ENCODE peak calls at places on chromosome 19, in nine cellular contexts. J, M, L, P, S, W, A, V and N are unnamed samples. For H3K4me1, the result is how much of the 10 kb centered on the place peaks cover.

GRCh38 chr19:2014731-2015610 is 543 bp downstream of the BTBD2 start:
- DNase-seq in M (peak), P (no peak), J (peak), W (no peak), L (peak), S (peak), A (peak), V (no peak), N (peak)

GRCh38 chr19:1698636-1699035 is 46.2 kb upstream of the TCF3 start:
- DNase-seq in P (no peak), J (no peak), A (no peak), W (no peak), M (no peak), L (no peak), S (no peak), V (no peak), N (no peak)

GRCh38 chr19:13920940-13921744 is 15.1 kb downstream of the CC2D1A start:
- DNase-seq in A (no peak), W (no peak), L (no peak), S (no peak), M (peak), V (peak), J (no peak), P (no peak), N (no peak)

GRCh38 chr19:41095703-41096102 is 7.5 kb downstream of the CYP2A13 start:
- DNase-seq in A (no peak), S (no peak), J (no peak), W (no peak), M (no peak), L (no peak), V (no peak), P (no peak), N (no peak)

GRCh38 chr19:18507021-18507726 is 14.7 kb downstream of the ELL start:
- DNase-seq in V (no peak), M (peak), S (no peak), P (no peak), J (no peak), W (no peak), A (no peak), L (no peak), N (peak)

GRCh38 chr19:33406521-33407139 is 33.1 kb downstream of the CEBPG start:
- DNase-seq in P (peak), A (peak), W (peak), J (peak), M (peak), V (peak), S (peak), L (peak), N (peak)

GRCh38 chr19:44796701-44797115 is 12.2 kb upstream of the BCAM start:
- DNase-seq in A (no peak), M (no peak), V (peak), P (no peak), W (no peak), J (no peak), L (no peak), S (peak), N (peak)

GRCh38 chr19:40623403-40624239 is 22.5 kb downstream of the LTBP4 start:
- DNase-seq in L (no peak), M (peak), J (peak), A (peak), W (peak), V (peak), S (peak), P (no peak), N (peak)

GRCh38 chr19:804419-805160 is 7.3 kb downstream of the PTBP1 start:
- DNase-seq in V (no peak), M (no peak), A (no peak), W (no peak), L (no peak), J (no peak), P (no peak), S (no peak), N (no peak)

GRCh38 chr19:38395381-38396127 is 7.1 kb downstream of the SPRED3 start:
- DNase-seq in A (peak), S (no peak), W (no peak), P (no peak), J (no peak), V (no peak), L (no peak), M (no peak), N (no peak)

GRCh38 chr19:53037101-53038097 is 7.1 kb upstream of the ERVV-2 start:
- DNase-seq in S (peak), L (no peak), P (no peak), M (peak), J (peak), A (peak), W (no peak), V (peak), N (peak)

GRCh38 chr19:5625641-5626040 is 2.8 kb downstream of the SAFB start:
- DNase-seq in J (no peak), A (no peak), S (no peak), L (no peak), M (no peak), V (no peak), P (no peak), W (peak), N (no peak)
- H3K4me1 ChIP-seq in J (under half), A (half or more), S (under half), L (under half), M (under half), V (half or more), P (half or more), W (under half), N (under half)

GRCh38 chr19:6274756-6275155 is 5.0 kb downstream of the MLLT1 start:
- DNase-seq in L (peak), S (no peak), W (peak), P (no peak), J (no peak), M (peak), A (no peak), V (no peak), N (peak)

GRCh38 chr19:6272411-6272791 is 7.4 kb downstream of the MLLT1 start:
- DNase-seq in V (no peak), P (no peak), S (peak), M (peak), J (no peak), A (no peak), W (no peak), L (no peak), N (peak)

GRCh38 chr19:6275170-6275744 is 4.5 kb downstream of the MLLT1 start:
- DNase-seq in S (no peak), L (no peak), P (no peak), J (no peak), M (no peak), V (no peak), W (no peak), A (no peak), N (no peak)

GRCh38 chr19:6272913-6273600 is 6.7 kb downstream of the MLLT1 start:
- DNase-seq in J (no peak), V (no peak), L (peak), M (no peak), S (no peak), A (no peak), W (no peak), P (no peak), N (no peak)

GRCh38 chr19:6273701-6274601 is 5.8 kb downstream of the MLLT1 start:
- DNase-seq in W (peak), M (peak), V (peak), L (peak), A (no peak), S (no peak), J (peak), P (peak), N (peak)
- H3K4me3 ChIP-seq in W (peak), M (peak), V (no peak), L (peak), A (no peak), S (no peak), J (peak), P (peak), N (no peak)

DNA sequence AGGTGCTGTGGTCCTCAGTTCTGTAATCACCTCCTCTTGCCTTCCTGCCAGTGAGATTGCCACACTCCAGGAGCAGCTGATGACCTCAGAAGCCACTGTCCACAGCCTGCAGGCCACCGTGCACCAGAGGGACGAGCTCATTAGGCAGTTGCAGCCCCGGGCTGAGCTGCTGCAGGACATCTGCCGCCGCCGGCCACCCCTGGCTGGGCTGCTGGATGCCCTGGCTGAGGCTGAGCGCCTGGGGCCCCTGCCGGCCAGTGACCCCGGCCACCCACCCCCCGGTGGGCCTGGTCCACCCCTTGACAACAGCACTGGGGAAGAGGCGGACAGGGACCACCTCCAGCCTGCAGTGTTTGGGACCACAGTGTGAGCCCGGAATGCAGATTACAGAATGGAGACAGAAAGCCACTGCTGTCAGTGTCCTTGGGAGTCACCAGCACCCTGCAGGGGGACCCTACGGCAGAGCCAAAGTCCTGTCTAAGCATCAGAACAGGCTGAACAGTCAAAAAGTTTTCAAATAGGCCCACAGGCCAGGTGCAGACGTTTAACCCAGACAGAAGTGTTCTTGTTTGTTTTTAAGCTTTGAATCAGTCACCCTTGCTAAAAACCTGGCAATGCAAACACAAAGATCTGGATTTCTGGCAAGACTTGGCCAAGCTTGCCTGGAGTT is 4.2 kb downstream of the VMAC start:
- DNase-seq in S (no peak), P (no peak), V (no peak), J (no peak), L (no peak), W (no peak), M (no peak), A (no peak), N (no peak)
- H3K27ac ChIP-seq in S (no peak), P (no peak), V (no peak), J (no peak), L (no peak), W (no peak), M (no peak), A (no peak), N (no peak)

DNA sequence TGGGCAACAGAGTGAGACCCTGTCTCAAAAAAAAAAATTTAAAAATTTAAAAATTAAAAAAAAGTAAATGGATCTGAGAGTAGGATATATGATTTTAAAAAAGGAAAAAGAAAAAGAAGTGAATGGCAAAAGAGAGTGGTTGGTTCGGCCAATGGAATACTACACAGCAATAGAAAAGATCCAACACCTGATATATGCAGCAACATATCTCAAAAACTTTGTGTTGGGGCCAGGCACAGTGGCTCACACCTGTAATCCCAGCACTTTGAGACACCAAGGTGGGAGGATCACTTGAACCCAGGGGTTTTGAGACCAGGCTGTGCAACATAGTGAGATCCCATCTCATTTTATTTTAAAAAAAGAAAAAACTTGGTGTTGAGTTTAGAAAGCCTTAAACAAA is 1.4 kb upstream of the LYPD3 start:
- DNase-seq in L (no peak), A (no peak), M (no peak), S (no peak), W (no peak), J (no peak), V (no peak), P (no peak), N (no peak)
- H3K4me1 ChIP-seq in L (under half), A (half or more), M (under half), S (under half), W (under half), J (under half), V (under half), P (under half), N (under half)

DNA sequence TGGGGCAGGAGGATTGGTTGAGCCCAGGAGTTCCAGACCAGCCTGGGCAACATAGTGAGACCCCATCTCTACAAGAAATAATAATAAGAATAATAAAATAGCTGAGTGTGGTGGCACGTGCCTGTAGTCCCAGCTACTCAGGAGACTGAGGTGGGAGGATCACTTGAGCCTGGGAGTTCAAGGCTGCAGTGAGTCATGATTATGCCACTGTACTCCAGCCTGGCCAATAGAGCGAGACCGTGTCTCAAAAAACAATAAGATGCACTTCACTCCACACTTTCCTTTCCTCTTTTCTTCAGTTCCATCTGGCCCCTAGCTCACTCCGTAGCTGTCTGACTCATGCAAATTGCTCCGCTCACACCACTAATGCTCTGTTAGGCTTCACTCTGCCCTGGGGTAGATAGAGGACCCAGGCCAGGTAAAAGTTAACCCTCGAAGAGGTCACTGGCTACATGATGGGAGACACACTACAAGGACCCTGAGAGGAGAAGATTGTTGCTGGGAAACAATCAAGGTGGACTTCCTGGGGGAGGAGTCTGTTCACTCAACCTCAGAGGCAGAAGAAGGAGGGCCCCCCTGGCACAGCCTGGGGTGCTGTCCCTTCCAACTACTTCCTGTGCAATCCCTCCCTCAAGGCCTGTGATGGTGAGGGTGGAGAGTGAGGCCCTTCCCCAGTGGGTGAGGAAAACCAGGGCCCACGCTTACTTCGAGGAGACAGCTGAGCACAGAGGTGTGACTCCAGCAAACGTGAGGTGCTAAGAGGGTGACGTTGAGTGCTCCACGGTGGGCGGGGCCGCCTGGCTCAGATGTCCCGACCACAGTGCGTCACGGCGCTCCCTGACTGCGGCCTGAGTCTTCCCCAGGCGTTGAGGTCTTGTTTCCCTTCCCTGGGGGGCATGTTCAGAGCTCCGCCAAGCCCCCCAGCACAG is 8.8 kb upstream of the TNFSF9 start:
- DNase-seq in A (peak), L (no peak), J (no peak), P (no peak), V (peak), M (no peak), W (no peak), S (no peak), N (no peak)
- H3K4me3 ChIP-seq in A (no peak), L (no peak), J (no peak), P (no peak), V (no peak), M (no peak), W (no peak), S (no peak), N (no peak)

GRCh38 chr19:10966809-10967208 is 6.0 kb downstream of the SMARCA4 start:
- DNase-seq in J (no peak), A (no peak), P (no peak), M (no peak), V (no peak), S (no peak), L (no peak), W (no peak), N (no peak)

GRCh38 chr19:10962863-10963262 is 2.0 kb downstream of the SMARCA4 start:
- DNase-seq in L (no peak), P (no peak), M (no peak), V (no peak), S (no peak), W (no peak), A (no peak), J (no peak), N (no peak)

GRCh38 chr19:10965398-10965797 is 4.6 kb downstream of the SMARCA4 start:
- DNase-seq in V (no peak), S (no peak), P (no peak), A (no peak), L (no peak), W (no peak), J (no peak), M (no peak), N (no peak)

GRCh38 chr19:10963865-10964264 is 3.0 kb downstream of the SMARCA4 start:
- DNase-seq in M (no peak), A (no peak), J (no peak), V (no peak), W (no peak), S (no peak), L (no peak), P (no peak), N (no peak)

DNA sequence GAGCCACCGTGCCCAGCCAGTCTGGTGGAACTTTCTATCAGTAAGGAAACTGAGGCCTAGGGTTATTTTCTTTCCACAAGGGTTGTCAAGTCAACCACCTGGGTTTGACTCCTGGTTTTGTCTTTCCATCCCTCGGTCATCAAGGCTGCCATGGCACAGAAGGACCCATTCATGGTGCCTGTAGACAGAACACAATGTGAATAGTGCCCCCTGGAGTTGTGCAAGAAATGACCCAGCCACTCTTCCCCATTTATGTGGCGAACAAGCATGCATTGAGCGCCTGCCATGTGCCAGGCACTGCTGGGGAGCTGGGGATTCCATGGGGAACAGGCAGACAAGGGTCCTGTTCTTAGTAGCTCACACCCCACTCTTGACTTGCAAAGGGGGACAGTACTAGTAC is 4.1 kb downstream of the SMARCA4 start:
- DNase-seq in S (no peak), J (no peak), V (no peak), W (no peak), L (no peak), M (no peak), A (no peak), P (no peak), N (peak)
- H3K27ac ChIP-seq in S (peak), J (no peak), V (no peak), W (no peak), L (no peak), M (no peak), A (no peak), P (no peak), N (no peak)

GRCh38 chr19:3163230-3163886 is 15.2 kb upstream of the S1PR4 start:
- DNase-seq in A (peak), M (peak), J (peak), V (peak), S (peak), P (no peak), W (no peak), L (peak), N (peak)

GRCh38 chr19:3163943-3164342 is 14.6 kb upstream of the S1PR4 start:
- DNase-seq in M (no peak), P (no peak), V (no peak), J (no peak), W (no peak), S (no peak), L (no peak), A (no peak), N (no peak)

GRCh38 chr19:3161453-3161852 is 17.1 kb upstream of the S1PR4 start:
- DNase-seq in S (no peak), J (no peak), P (no peak), M (no peak), A (no peak), W (no peak), L (no peak), V (no peak), N (no peak)

GRCh38 chr19:3160219-3160618 is 18.4 kb upstream of the S1PR4 start:
- DNase-seq in M (no peak), P (no peak), W (no peak), L (no peak), V (no peak), J (no peak), A (no peak), S (no peak), N (no peak)

DNA sequence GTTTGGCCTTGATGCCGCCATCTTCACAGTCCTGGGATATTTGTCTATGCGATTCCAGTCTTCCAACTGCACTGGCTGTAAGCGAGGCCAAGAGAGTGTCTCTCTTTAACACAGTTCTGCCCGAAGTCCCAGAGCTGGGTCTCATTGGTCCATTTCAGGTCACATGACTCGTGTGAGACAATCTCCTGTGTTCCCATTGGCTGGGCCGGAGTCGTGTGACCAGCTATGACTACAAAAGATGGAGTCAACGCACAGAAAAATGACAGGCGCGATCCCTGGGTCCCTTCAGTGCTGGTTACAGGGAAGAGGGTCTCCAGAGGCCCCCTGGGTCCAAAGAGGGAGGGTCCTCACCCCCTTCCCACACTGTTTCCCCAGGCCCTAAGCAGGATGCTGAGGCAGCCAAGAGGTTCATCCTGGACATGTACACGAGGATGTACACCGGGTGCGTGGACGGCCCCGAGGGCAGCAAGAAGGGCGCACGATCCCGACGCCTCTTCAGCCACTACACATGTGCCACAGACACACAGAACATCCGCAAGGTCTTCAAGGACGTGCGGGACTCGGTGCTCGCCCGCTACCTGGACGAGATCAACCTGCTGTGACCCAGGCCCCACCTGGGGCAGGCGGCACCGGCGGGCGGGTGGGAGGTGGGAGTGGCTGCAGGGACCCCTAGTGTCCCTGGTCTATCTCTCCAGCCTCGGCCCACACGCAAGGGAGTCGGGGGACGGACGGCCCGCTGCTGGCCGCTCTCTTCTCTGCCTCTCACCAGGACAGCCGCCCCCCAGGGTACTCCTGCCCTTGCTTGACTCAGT is 15.9 kb upstream of the S1PR4 start:
- DNase-seq in J (peak), P (no peak), V (no peak), L (no peak), S (no peak), W (no peak), A (no peak), M (peak), N (no peak)
- H3K4me1 ChIP-seq in J (under half), P (under half), V (under half), L (under half), S (under half), W (under half), A (under half), M (under half), N (under half)

DNA sequence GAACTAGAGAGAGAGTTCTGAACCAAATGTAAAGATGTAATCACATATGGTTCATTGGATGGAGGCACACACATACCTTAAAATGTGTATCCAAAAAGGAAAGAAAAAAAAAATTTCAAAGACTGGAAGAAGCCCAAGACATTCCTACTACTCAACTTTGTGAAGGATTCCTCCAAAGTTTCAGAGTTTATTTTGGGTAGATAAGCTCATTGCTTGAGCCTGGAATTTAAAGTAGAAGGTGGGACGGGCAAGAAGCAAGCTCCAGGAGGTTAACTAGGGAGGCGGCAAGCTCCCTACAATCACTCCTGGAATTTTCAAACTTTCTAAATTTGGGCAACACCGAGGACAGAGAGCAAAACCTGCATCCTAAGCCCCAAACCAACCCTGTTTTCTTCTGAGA is 1.9 kb downstream of the TSHZ3 start:
- DNase-seq in S (no peak), V (no peak), P (no peak), W (no peak), A (no peak), M (no peak), L (no peak), J (no peak), N (no peak)
- H3K4me3 ChIP-seq in S (no peak), V (no peak), P (peak), W (no peak), A (no peak), M (peak), L (peak), J (peak), N (no peak)